ENCODE peak calls at places on chromosome 7, in six cellular contexts. P is neuronal stem cell, B is lung, T is right lobe of liver, S is left ventricle myocardium inferior, G is AG04450. Y is an unnamed sample.
A peak's percentile ranks its signal among the peaks of the same experiment; 100 is the strongest.

GRCh38 chr7:112452102-112452888 is 2.0 kb downstream of the IFRD1 start:
- DNase-seq in P (peak; percentile 33), B (no peak), T (peak; percentile 51), S (peak; percentile 26), G (no peak), Y (peak; percentile 21)

GRCh38 chr7:110003827-110004226 is 1087.1 kb upstream of the LRRN3 start:
- DNase-seq in P (no peak), B (no peak), T (no peak), S (no peak), G (no peak), Y (no peak)

GRCh38 chr7:149731207-149731955 is 42.0 kb downstream of the ZNF467 start:
- DNase-seq in P (no peak), B (no peak), T (no peak), S (no peak), G (no peak), Y (no peak)

GRCh38 chr7:116610210-116610609 is 61.8 kb upstream of the MET start:
- DNase-seq in P (no peak), B (no peak), T (no peak), S (no peak), G (no peak), Y (no peak)

GRCh38 chr7:28536259-28536658 is 123.9 kb downstream of the CREB5 start:
- DNase-seq in P (peak; percentile 17), B (no peak), T (no peak), S (no peak), G (no peak), Y (no peak)

GRCh38 chr7:664402-664775 is 62.1 kb upstream of the DNAAF5 start:
- DNase-seq in P (no peak), B (no peak), T (no peak), S (no peak), G (no peak), Y (no peak)

GRCh38 chr7:3021825-3022224 is 21.8 kb downstream of the CARD11 start:
- DNase-seq in P (no peak), B (no peak), T (no peak), S (no peak), G (no peak), Y (no peak)

GRCh38 chr7:77989981-77990566 is 191.5 kb downstream of the PHTF2 start:
- DNase-seq in P (no peak), B (no peak), T (no peak), S (no peak), G (no peak), Y (no peak)

GRCh38 chr7:100509213-100509612 is 25.5 kb downstream of the NYAP1 start:
- DNase-seq in P (no peak), B (no peak), T (no peak), S (no peak), G (peak; percentile 78), Y (peak; percentile 67)

GRCh38 chr7:50069613-50070012 is 23.4 kb downstream of the ZPBP start:
- DNase-seq in P (no peak), B (peak; percentile 44), T (no peak), S (no peak), G (no peak), Y (peak; percentile 28)

GRCh38 chr7:29397398-29397797 is 166.2 kb upstream of the PRR15 start:
- DNase-seq in P (no peak), B (no peak), T (no peak), S (no peak), G (no peak), Y (no peak)

GRCh38 chr7:82593780-82594179 is 150.2 kb upstream of the CACNA2D1 start:
- DNase-seq in P (no peak), B (no peak), T (no peak), S (no peak), G (no peak), Y (no peak)

GRCh38 chr7:30382607-30383006 is 96.0 kb downstream of the NOD1 start:
- DNase-seq in P (no peak), B (no peak), T (no peak), S (no peak), G (no peak), Y (no peak)

GRCh38 chr7:101386558-101387199 is 24.0 kb downstream of the COL26A1 start:
- DNase-seq in P (peak; percentile 30), B (no peak), T (peak; percentile 68), S (no peak), G (no peak), Y (peak; percentile 14)

GRCh38 chr7:131636092-131636491 is 79.7 kb upstream of the PODXL start:
- DNase-seq in P (no peak), B (no peak), T (no peak), S (peak; percentile 66), G (no peak), Y (no peak)

GRCh38 chr7:133081119-133081604 is 728 bp downstream of the CHCHD3 start:
- DNase-seq in P (no peak), B (no peak), T (no peak), S (peak; percentile 26), G (no peak), Y (no peak)

GRCh38 chr7:47039899-47040298 is 542.0 kb downstream of the TNS3 start:
- DNase-seq in P (no peak), B (no peak), T (no peak), S (no peak), G (no peak), Y (peak; percentile 28)

GRCh38 chr7:80054356-80054755 is 80.3 kb upstream of the GNAI1 start:
- DNase-seq in P (no peak), B (no peak), T (no peak), S (no peak), G (peak; percentile 64), Y (no peak)

GRCh38 chr7:76191783-76192240 is 9.9 kb upstream of the SRRM3 start:
- DNase-seq in P (no peak), B (no peak), T (no peak), S (no peak), G (no peak), Y (no peak)

GRCh38 chr7:105216786-105217185 is 171.9 kb downstream of the SRPK2 start:
- DNase-seq in P (no peak), B (no peak), T (no peak), S (no peak), G (no peak), Y (no peak)

GRCh38 chr7:30309842-30310435 is 25.5 kb downstream of the ZNRF2 start:
- DNase-seq in P (no peak), B (no peak), T (no peak), S (no peak), G (no peak), Y (no peak)

GRCh38 chr7:73429218-73429617 is 4.4 kb upstream of the FZD9 start:
- DNase-seq in P (peak; percentile 91), B (no peak), T (no peak), S (no peak), G (no peak), Y (no peak)

GRCh38 chr7:120052884-120053382 is 220.0 kb upstream of the KCND2 start:
- DNase-seq in P (no peak), B (no peak), T (no peak), S (peak; percentile 22), G (peak; percentile 97), Y (no peak)

GRCh38 chr7:157425137-157425731 is 88.4 kb downstream of the DNAJB6 start:
- DNase-seq in P (no peak), B (no peak), T (no peak), S (peak; percentile 12), G (no peak), Y (no peak)

GRCh38 chr7:16318989-16319915 is 102.1 kb downstream of the CRPPA start:
- DNase-seq in P (no peak), B (no peak), T (no peak), S (no peak), G (no peak), Y (no peak)

GRCh38 chr7:133235212-133235883 is 17.5 kb upstream of the EXOC4 start:
- DNase-seq in P (no peak), B (no peak), T (no peak), S (no peak), G (no peak), Y (no peak)

GRCh38 chr7:154776350-154776749 is 226.6 kb downstream of the PAXIP1 start:
- DNase-seq in P (no peak), B (no peak), T (no peak), S (no peak), G (no peak), Y (no peak)

GRCh38 chr7:33722383-33723096 is 182.8 kb upstream of the BMPER start:
- DNase-seq in P (no peak), B (no peak), T (no peak), S (no peak), G (no peak), Y (no peak)

GRCh38 chr7:144384555-144385245 is 18.8 kb downstream of the NOBOX start:
- DNase-seq in P (no peak), B (no peak), T (no peak), S (no peak), G (no peak), Y (no peak)

GRCh38 chr7:27364344-27364758 is 121.7 kb downstream of the EVX1 start:
- DNase-seq in P (no peak), B (peak; percentile 41), T (peak; percentile 60), S (peak; percentile 67), G (peak; percentile 20), Y (peak; percentile 12)
- H3K27ac ChIP-seq in P (no peak overlapping the region), B (peak overlapping the region; percentile 72), T (peak overlapping the region; percentile 55), S (peak overlapping the region; percentile 75), G (no peak overlapping the region), Y (peak overlapping the region; percentile 59)

GRCh38 chr7:25951414-25952276 is 200.4 kb upstream of the NFE2L3 start:
- DNase-seq in P (peak; percentile 56), B (peak; percentile 30), T (no peak), S (no peak), G (no peak), Y (no peak)
- H3K4me3 ChIP-seq in P (peak overlapping the region; percentile 31), B (peak overlapping the region; percentile 59), T (peak overlapping the region; percentile 91), S (peak overlapping the region; percentile 77), G (peak overlapping the region; percentile 43), Y (peak overlapping the region; percentile 84)

GRCh38 chr7:106377847-106378361 is 93.1 kb upstream of the NAMPT start:
- DNase-seq in P (no peak), B (no peak), T (no peak), S (no peak), G (no peak), Y (no peak)
- H3K27ac ChIP-seq in P (no peak overlapping the region), B (no peak overlapping the region), T (no peak overlapping the region), S (no peak overlapping the region), G (no peak overlapping the region), Y (no peak overlapping the region)

GRCh38 chr7:74495112-74495880 is 41.6 kb downstream of the GTF2IRD1 start:
- DNase-seq in P (no peak), B (no peak), T (no peak), S (peak; percentile 59), G (no peak), Y (no peak)

GRCh38 chr7:74496272-74496671 is 42.6 kb downstream of the GTF2IRD1 start:
- DNase-seq in P (no peak), B (no peak), T (no peak), S (no peak), G (no peak), Y (no peak)

GRCh38 chr7:74494076-74494548 is 40.4 kb downstream of the GTF2IRD1 start:
- DNase-seq in P (no peak), B (no peak), T (no peak), S (no peak), G (no peak), Y (no peak)

GRCh38 chr7:74490546-74490945 is 36.8 kb downstream of the GTF2IRD1 start:
- DNase-seq in P (no peak), B (no peak), T (no peak), S (no peak), G (no peak), Y (no peak)

DNA sequence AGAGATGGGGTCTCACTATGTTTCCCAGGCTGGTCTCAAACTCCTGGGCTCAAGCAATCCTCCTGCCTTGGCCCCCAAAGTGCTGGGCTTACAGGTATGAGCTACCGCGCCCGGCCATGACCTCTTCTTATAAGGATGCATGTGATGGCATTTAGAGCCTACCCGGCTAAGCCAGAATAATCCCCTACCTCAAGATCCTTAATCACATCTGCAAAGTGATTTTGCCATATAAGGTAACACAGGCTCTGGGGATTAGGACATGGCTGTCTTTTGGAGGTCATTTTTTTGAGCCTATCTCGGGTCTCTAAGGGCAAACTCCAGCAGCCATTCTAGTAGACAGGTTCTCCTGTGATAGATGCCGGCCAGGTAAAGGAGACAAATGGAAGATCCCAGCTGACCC is 39.6 kb downstream of the GTF2IRD1 start:
- DNase-seq in P (no peak), B (no peak), T (no peak), S (no peak), G (no peak), Y (no peak)
- H3K4me3 ChIP-seq in P (no peak overlapping the region), B (no peak overlapping the region), T (no peak overlapping the region), S (no peak overlapping the region), G (no peak overlapping the region), Y (no peak overlapping the region)